ENCODE peak calls at places on chromosomes 2 and 18, in nine cellular contexts. X is epithelial cell of esophagus, G is stomach, B is cardiac fibroblast, I is kidney epithelial cell, P is A549, Q is foreskin fibroblast, S is thoracic aorta, L is DND-41. H is an unnamed sample.

GRCh38 chr2:119490653-119491195 is 33.6 kb downstream of the SCTR start:
- DNase-seq in X (peak; percentile 23), G (no peak), B (no peak), I (no peak), P (no peak), Q (no peak), S (no peak), L (no peak), H (no peak)

GRCh38 chr18:63249781-63250180 is 69.8 kb downstream of the BCL2 start:
- DNase-seq in X (no peak), G (no peak), B (no peak), I (no peak), P (no peak), Q (no peak), S (no peak), L (no peak), H (no peak)

GRCh38 chr2:86249176-86249842 is 50.1 kb downstream of the MRPL35 start:
- DNase-seq in X (peak; percentile 39), G (no peak), B (peak; percentile 84), I (peak; percentile 65), P (no peak), Q (peak; percentile 65), S (peak; percentile 43), L (no peak), H (peak; percentile 60)

GRCh38 chr2:107336536-107336935 is 450.6 kb upstream of the ST6GAL2 start:
- DNase-seq in X (no peak), G (no peak), B (peak; percentile 22), I (no peak), P (no peak), Q (no peak), S (no peak), L (no peak), H (no peak)

GRCh38 chr2:149860276-149860921 is 272.8 kb upstream of the MMADHC start:
- DNase-seq in X (no peak), G (peak; percentile 27), B (peak; percentile 82), I (peak; percentile 61), P (no peak), Q (peak; percentile 64), S (no peak), L (peak; percentile 17), H (peak; percentile 86)

GRCh38 chr2:168801961-168802824 is at the start of gene NOSTRIN:
- DNase-seq in X (peak; percentile 23), G (peak; percentile 78), B (peak; percentile 30), I (no peak), P (peak; percentile 52), Q (no peak), S (no peak), L (no peak), H (no peak)

GRCh38 chr18:75836516-75836915 is 409.0 kb upstream of the SMIM21 start:
- DNase-seq in X (no peak), G (no peak), B (no peak), I (no peak), P (no peak), Q (no peak), S (no peak), L (no peak), H (no peak)

GRCh38 chr2:73981081-73981968 is 3.4 kb upstream of the TET3 start:
- DNase-seq in X (peak; percentile 64), G (peak; percentile 52), B (peak; percentile 37), I (no peak), P (peak; percentile 81), Q (peak; percentile 75), S (no peak), L (peak; percentile 41), H (no peak)

GRCh38 chr2:136065907-136066306 is 52.0 kb downstream of the CXCR4 start:
- DNase-seq in X (no peak), G (no peak), B (no peak), I (no peak), P (no peak), Q (no peak), S (no peak), L (no peak), H (no peak)

GRCh38 chr2:238096311-238097011 is 3.7 kb upstream of the ESPNL start:
- DNase-seq in X (peak; percentile 71), G (peak; percentile 23), B (no peak), I (no peak), P (no peak), Q (no peak), S (no peak), L (no peak), H (no peak)

GRCh38 chr2:239732666-239733010 is 292.5 kb downstream of the NDUFA10 start:
- DNase-seq in X (no peak), G (no peak), B (no peak), I (no peak), P (no peak), Q (no peak), S (no peak), L (no peak), H (no peak)

GRCh38 chr18:28040720-28041119 is 136.2 kb downstream of the CDH2 start:
- DNase-seq in X (no peak), G (no peak), B (no peak), I (no peak), P (no peak), Q (no peak), S (no peak), L (no peak), H (no peak)

GRCh38 chr2:63301481-63301880 is 250.9 kb downstream of the OTX1 start:
- DNase-seq in X (no peak), G (no peak), B (peak; percentile 3), I (no peak), P (no peak), Q (peak; percentile 2), S (no peak), L (peak; percentile 47), H (no peak)

GRCh38 chr18:48815581-48816324 is 135.0 kb downstream of the SMAD7 start:
- DNase-seq in X (no peak), G (no peak), B (peak; percentile 42), I (no peak), P (no peak), Q (no peak), S (no peak), L (no peak), H (no peak)

GRCh38 chr2:149065236-149065635 is 26.7 kb downstream of the LYPD6B start:
- DNase-seq in X (no peak), G (no peak), B (no peak), I (no peak), P (no peak), Q (peak; percentile 24), S (no peak), L (no peak), H (no peak)

GRCh38 chr2:237488901-237489860 is 2.1 kb downstream of the MLPH start:
- DNase-seq in X (peak; percentile 93), G (peak; percentile 79), B (peak; percentile 42), I (peak; percentile 80), P (peak; percentile 63), Q (peak; percentile 73), S (no peak), L (no peak), H (no peak)

GRCh38 chr2:102618452-102619413 is 620 bp upstream of the SLC9A2 start:
- DNase-seq in X (no peak), G (peak; percentile 75), B (peak; percentile 13), I (no peak), P (peak; percentile 9), Q (peak; percentile 38), S (no peak), L (no peak), H (no peak)

GRCh38 chr18:76496200-76496890 is 1.3 kb upstream of the ZNF516 start:
- DNase-seq in X (peak; percentile 66), G (peak; percentile 63), B (peak; percentile 57), I (no peak), P (no peak), Q (peak; percentile 88), S (no peak), L (no peak), H (no peak)

GRCh38 chr2:8481463-8482009 is 200.3 kb upstream of the ID2 start:
- DNase-seq in X (no peak), G (no peak), B (no peak), I (peak; percentile 73), P (no peak), Q (no peak), S (no peak), L (no peak), H (no peak)

GRCh38 chr2:29920130-29920577 is 1.2 kb downstream of the ALK start:
- DNase-seq in X (peak; percentile 60), G (peak; percentile 45), B (peak; percentile 11), I (peak; percentile 4), P (peak; percentile 16), Q (peak; percentile 54), S (no peak), L (peak; percentile 16), H (no peak)

GRCh38 chr2:113219525-113219888 is 45.7 kb downstream of the PSD4 start:
- DNase-seq in X (no peak), G (no peak), B (no peak), I (no peak), P (no peak), Q (no peak), S (no peak), L (no peak), H (no peak)

GRCh38 chr2:26691881-26692813 is at the start of gene KCNK3:
- DNase-seq in X (peak; percentile 46), G (peak; percentile 50), B (peak; percentile 19), I (no peak), P (peak; percentile 50), Q (peak; percentile 74), S (peak; percentile 56), L (no peak), H (no peak)
- H3K4me3 ChIP-seq in X (no peak within 1 kb of the TSS), G (peak within 1 kb of the TSS; percentile 47), B (peak within 1 kb of the TSS; percentile 32), I (peak within 1 kb of the TSS; percentile 39), P (peak within 1 kb of the TSS; percentile 36), Q (no peak within 1 kb of the TSS), S (peak within 1 kb of the TSS; percentile 74), L (no peak within 1 kb of the TSS), H (peak within 1 kb of the TSS; percentile 38)

GRCh38 chr2:118090387-118091139 is 2.3 kb downstream of the INSIG2 start:
- DNase-seq in X (no peak), G (no peak), B (no peak), I (no peak), P (no peak), Q (no peak), S (no peak), L (no peak), H (no peak)
- H3K4me3 ChIP-seq in X (no peak overlapping the region), G (no peak overlapping the region), B (no peak overlapping the region), I (peak overlapping the region; percentile 12), P (no peak overlapping the region), Q (no peak overlapping the region), S (peak overlapping the region; percentile 87), L (peak overlapping the region; percentile 10), H (no peak overlapping the region)

GRCh38 chr2:222295368-222296041 is 3.3 kb downstream of the PAX3 start:
- DNase-seq in X (no peak), G (no peak), B (no peak), I (no peak), P (no peak), Q (peak; percentile 55), S (no peak), L (no peak), H (no peak)
- H3K4me3 ChIP-seq in X (no peak overlapping the region), G (peak overlapping the region; percentile 15), B (peak overlapping the region; percentile 19), I (no peak overlapping the region), P (peak overlapping the region; percentile 26), Q (peak overlapping the region; percentile 37), S (peak overlapping the region; percentile 65), L (no peak overlapping the region), H (no peak overlapping the region)

DNA sequence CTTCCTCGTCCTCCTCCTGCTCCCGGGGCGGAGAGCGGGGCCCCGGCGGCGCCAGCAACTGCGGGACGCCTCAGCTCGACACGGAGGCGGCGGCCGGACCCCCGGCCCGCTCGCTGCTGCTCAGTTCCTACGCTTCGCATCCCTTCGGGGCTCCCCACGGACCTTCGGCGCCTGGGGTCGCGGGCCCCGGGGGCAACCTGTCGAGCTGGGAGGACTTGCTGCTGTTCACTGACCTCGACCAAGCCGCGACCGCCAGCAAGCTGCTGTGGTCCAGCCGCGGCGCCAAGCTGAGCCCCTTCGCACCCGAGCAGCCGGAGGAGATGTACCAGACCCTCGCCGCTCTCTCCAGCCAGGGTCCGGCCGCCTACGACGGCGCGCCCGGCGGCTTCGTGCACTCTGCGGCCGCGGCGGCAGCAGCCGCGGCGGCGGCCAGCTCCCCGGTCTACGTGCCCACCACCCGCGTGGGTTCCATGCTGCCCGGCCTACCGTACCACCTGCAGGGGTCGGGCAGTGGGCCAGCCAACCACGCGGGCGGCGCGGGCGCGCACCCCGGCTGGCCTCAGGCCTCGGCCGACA is 2.0 kb downstream of the GATA6 start:
- DNase-seq in X (no peak), G (no peak), B (no peak), I (no peak), P (no peak), Q (no peak), S (no peak), L (no peak), H (no peak)
- H3K4me3 ChIP-seq in X (peak overlapping the region; percentile 72), G (peak overlapping the region; percentile 80), B (peak overlapping the region; percentile 89), I (peak overlapping the region; percentile 52), P (no peak overlapping the region), Q (peak overlapping the region; percentile 66), S (peak overlapping the region; percentile 100), L (no peak overlapping the region), H (peak overlapping the region; percentile 85)